ENCODE peak calls at places on chromosomes 12 and 14, in ten cellular contexts. Y is tibial artery; V is RWPE2; T is mesendoderm; N is caudate nucleus; J is CD4-positive, alpha-beta T cell; C is endodermal cell; I is naive thymus-derived CD4-positive, alpha-beta T cell; D is HepG2; W is right cardiac atrium. L is an unnamed sample.

GRCh38 chr12:95545731-95546490 is 5.4 kb downstream of the USP44 start:
- DNase-seq in D (no peak), C (no peak), Y (no peak), V (no peak), N (no peak), T (no peak), W (no peak), J (no peak), I (no peak), L (no peak)

GRCh38 chr12:123571343-123571813 is 13.0 kb upstream of the TMED2 start:
- DNase-seq in T (peak), W (no peak), D (peak), N (no peak), I (no peak), Y (peak), V (no peak), J (no peak), C (peak), L (peak)

GRCh38 chr14:37262649-37263048 is 64.9 kb downstream of the MIPOL1 start:
- DNase-seq in C (peak), D (peak), W (no peak), T (peak), J (no peak), N (no peak), Y (no peak), I (no peak), V (no peak), L (no peak)

GRCh38 chr12:30599631-30600030 is 96.0 kb downstream of the IPO8 start:
- DNase-seq in N (no peak), J (no peak), V (no peak), C (no peak), I (no peak), Y (no peak), D (peak), W (no peak), T (no peak), L (no peak)

GRCh38 chr14:67446371-67447032 is 34.5 kb upstream of the PLEK2 start:
- DNase-seq in T (no peak), W (no peak), C (no peak), J (no peak), Y (no peak), N (no peak), D (no peak), I (no peak), V (no peak), L (no peak)

GRCh38 chr14:50845166-50845565 is 14.2 kb upstream of the NIN start:
- DNase-seq in N (no peak), D (no peak), C (no peak), T (no peak), J (no peak), V (no peak), Y (no peak), W (no peak), I (no peak), L (no peak)

GRCh38 chr14:69268223-69268622 is 8.3 kb downstream of the GALNT16 start:
- DNase-seq in C (no peak), T (no peak), I (no peak), V (no peak), N (no peak), W (no peak), J (no peak), Y (peak), D (no peak), L (no peak)

GRCh38 chr12:125773033-125773432 is 707.8 kb downstream of the AACS start:
- DNase-seq in I (no peak), J (no peak), Y (no peak), V (no peak), C (peak), T (peak), D (peak), W (peak), N (no peak), L (no peak)

GRCh38 chr14:81269100-81269978 is 48.6 kb upstream of the GTF2A1 start:
- DNase-seq in J (no peak), W (no peak), N (no peak), Y (no peak), C (peak), D (peak), V (no peak), T (peak), I (peak), L (no peak)

GRCh38 chr12:62717636-62718035 is 217.3 kb downstream of the PPM1H start:
- DNase-seq in W (no peak), T (no peak), V (no peak), J (no peak), D (no peak), I (no peak), Y (no peak), C (no peak), N (no peak), L (no peak)

GRCh38 chr14:94173885-94174621 is at the start of gene PPP4R4:
- DNase-seq in J (peak), D (peak), Y (peak), C (peak), W (peak), N (peak), V (peak), I (peak), T (peak), L (peak)

GRCh38 chr12:110995016-110995415 is 74.6 kb upstream of the MYL2 start:
- DNase-seq in C (no peak), J (no peak), W (peak), Y (no peak), T (no peak), D (no peak), V (no peak), I (no peak), N (no peak), L (no peak)

GRCh38 chr12:32399373-32400113 is at the start of gene FGD4:
- DNase-seq in N (peak), Y (peak), C (peak), T (peak), I (peak), D (peak), J (no peak), V (peak), W (peak), L (peak)

GRCh38 chr12:89568484-89568883 is 42.6 kb upstream of the POC1B start:
- DNase-seq in I (no peak), N (no peak), J (no peak), C (no peak), W (no peak), D (no peak), Y (no peak), V (no peak), T (peak), L (no peak)

GRCh38 chr14:67526676-67527459 is 6.2 kb upstream of the PLEKHH1 start:
- DNase-seq in D (peak), C (peak), I (no peak), V (no peak), T (peak), N (no peak), Y (no peak), J (peak), W (no peak), L (no peak)

GRCh38 chr14:35821546-35822411 is 4.4 kb upstream of the BRMS1L start:
- DNase-seq in C (no peak), Y (no peak), V (no peak), I (no peak), N (no peak), D (peak), W (no peak), J (no peak), T (peak), L (no peak)

GRCh38 chr12:2302711-2303255 is 250.0 kb downstream of the CACNA1C start:
- DNase-seq in V (no peak), D (no peak), N (no peak), W (no peak), Y (no peak), I (no peak), C (peak), J (no peak), T (no peak), L (no peak)
- H3K27ac ChIP-seq in V (no peak), D (no peak), N (no peak), W (peak), Y (peak), I (no peak), C (no peak), J (no peak), T (no peak), L (peak)

GRCh38 chr14:24297190-24297964 is 2.2 kb downstream of the DHRS1 start:
- DNase-seq in W (no peak), I (no peak), J (no peak), V (no peak), T (peak), Y (no peak), C (no peak), D (peak), N (no peak), L (no peak)
- H3K27ac ChIP-seq in W (no peak), I (peak), J (no peak), V (peak), T (no peak), Y (no peak), C (no peak), D (peak), N (no peak), L (no peak)

GRCh38 chr14:77183896-77184295 is 2.3 kb downstream of the TMEM63C start:
- DNase-seq in Y (no peak), T (no peak), D (no peak), C (no peak), N (no peak), J (no peak), V (no peak), I (no peak), W (no peak), L (no peak)
- H3K27ac ChIP-seq in Y (no peak), T (no peak), D (no peak), C (no peak), N (no peak), J (no peak), V (no peak), I (no peak), W (no peak), L (no peak)

GRCh38 chr14:104874571-104875411 is 9.7 kb downstream of the CEP170B start:
- DNase-seq in C (no peak), J (no peak), I (no peak), N (no peak), V (no peak), D (no peak), W (peak), Y (no peak), T (no peak), L (peak)
- H3K27ac ChIP-seq in C (no peak), J (no peak), I (no peak), N (no peak), V (peak), D (no peak), W (no peak), Y (no peak), T (no peak), L (no peak)

GRCh38 chr12:117089463-117089862 is 9.8 kb downstream of the TESC start:
- DNase-seq in J (no peak), N (no peak), Y (no peak), V (no peak), I (no peak), T (no peak), W (no peak), C (no peak), D (no peak), L (no peak)

GRCh38 chr12:117085318-117085947 is 13.8 kb downstream of the TESC start:
- DNase-seq in Y (no peak), C (no peak), W (no peak), D (no peak), J (no peak), I (no peak), N (peak), V (no peak), T (no peak), L (peak)

GRCh38 chr12:117087808-117088207 is 11.4 kb downstream of the TESC start:
- DNase-seq in T (no peak), I (no peak), J (no peak), N (no peak), C (no peak), Y (no peak), D (no peak), V (no peak), W (no peak), L (no peak)

GRCh38 chr12:117080707-117081141 is 18.5 kb downstream of the TESC start:
- DNase-seq in I (no peak), W (no peak), N (no peak), V (no peak), C (peak), T (no peak), J (no peak), D (no peak), Y (no peak), L (peak)

GRCh38 chr12:117084405-117085317 is 14.6 kb downstream of the TESC start:
- DNase-seq in T (no peak), C (peak), W (no peak), V (no peak), D (peak), I (no peak), Y (no peak), J (no peak), N (no peak), L (peak)
- H3K27ac ChIP-seq in T (no peak), C (no peak), W (no peak), V (no peak), D (peak), I (no peak), Y (no peak), J (no peak), N (peak), L (no peak)

DNA sequence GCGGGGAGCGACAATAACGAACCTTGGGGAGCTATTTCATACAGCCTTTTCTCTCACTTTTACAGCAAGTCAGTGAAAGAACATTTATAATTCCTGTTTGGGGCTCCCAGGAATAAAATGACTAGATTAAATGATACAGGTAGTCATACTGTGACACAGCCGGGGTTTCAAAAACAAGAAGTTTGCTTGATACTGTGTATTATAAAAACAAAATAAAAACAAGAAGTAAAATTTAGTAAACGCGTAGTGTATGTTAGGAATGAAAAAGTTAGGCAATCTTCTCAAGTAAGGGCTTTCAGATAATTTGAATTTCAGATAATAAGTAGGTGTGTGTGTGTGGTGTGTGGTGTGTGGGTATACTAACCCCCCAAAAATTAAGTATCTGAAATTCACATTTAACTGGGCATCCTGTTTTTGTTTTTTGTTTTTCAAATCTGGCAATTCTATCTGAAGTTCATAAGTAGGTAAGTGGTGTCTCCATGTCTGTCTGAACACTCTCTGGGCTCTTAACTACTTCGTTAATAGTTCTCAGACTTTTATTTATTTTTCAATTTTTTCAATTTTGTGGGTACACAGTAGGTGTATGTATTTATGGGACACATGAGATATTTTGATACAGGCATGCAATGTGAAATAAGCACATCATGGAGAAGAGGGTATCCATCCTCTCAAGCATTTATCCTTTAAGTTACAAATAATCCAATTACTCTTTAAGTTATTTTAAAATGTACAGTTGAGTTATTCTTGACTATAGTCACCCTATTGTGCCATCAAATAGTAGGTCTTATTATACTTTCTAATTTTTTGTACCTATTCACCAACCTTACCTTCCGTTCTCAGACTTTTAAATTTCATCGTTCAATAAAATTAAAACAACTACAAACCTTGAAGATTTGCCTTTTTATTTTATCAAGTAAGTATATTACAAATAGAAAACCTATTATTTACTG is 649 bp upstream of the DCTN2 start:
- DNase-seq in Y (no peak), W (no peak), T (no peak), N (no peak), I (no peak), V (no peak), J (no peak), D (no peak), C (no peak), L (no peak)
- H3K27ac ChIP-seq in Y (peak), W (no peak), T (no peak), N (peak), I (peak), V (no peak), J (no peak), D (no peak), C (no peak), L (peak)

L was measured in kidney.